ENCODE peak calls at places on chromosomes 13 and 19, in seven cellular contexts. I is pancreas, C is AG09309, O is aorta, T is DMS153, P is ACHN, W is GM03348. G is an unnamed sample.

GRCh38 chr13:35839746-35840273 is 291.4 kb downstream of the DCLK1 start:
- DNase-seq in I (no peak), C (no peak), O (no peak), T (no peak), P (no peak), W (no peak), G (no peak)

GRCh38 chr13:51153527-51153926 is 42.5 kb upstream of the C13orf42 start:
- DNase-seq in I (no peak), C (no peak), O (no peak), T (no peak), P (no peak), W (no peak), G (no peak)

GRCh38 chr19:43781630-43782310 is 997 bp upstream of the KCNN4 start:
- DNase-seq in I (no peak), C (no peak), O (no peak), T (no peak), P (no peak), W (no peak), G (no peak)

GRCh38 chr19:42412223-42412622 is 15.0 kb downstream of the LIPE start:
- DNase-seq in I (no peak), C (no peak), O (peak), T (no peak), P (no peak), W (no peak), G (no peak)

GRCh38 chr19:39943586-39943985 is 9.2 kb upstream of the FCGBP start:
- DNase-seq in I (no peak), C (no peak), O (no peak), T (no peak), P (no peak), W (no peak), G (no peak)

GRCh38 chr19:6362351-6362801 is 1.0 kb downstream of the CLPP start:
- DNase-seq in I (no peak), C (no peak), O (no peak), T (no peak), P (peak), W (no peak), G (no peak)

GRCh38 chr19:737591-738093 is 13.3 kb upstream of the MISP start:
- DNase-seq in I (peak), C (no peak), O (no peak), T (no peak), P (peak), W (peak), G (peak)

GRCh38 chr13:106100261-106100919 is 435.1 kb downstream of the EFNB2 start:
- DNase-seq in I (no peak), C (no peak), O (no peak), T (no peak), P (no peak), W (no peak), G (no peak)

GRCh38 chr19:13401388-13401787 is 104.9 kb downstream of the CACNA1A start:
- DNase-seq in I (no peak), C (no peak), O (no peak), T (no peak), P (peak), W (no peak), G (no peak)

GRCh38 chr19:41299755-41300089 is 10.2 kb upstream of the CCDC97 start:
- DNase-seq in I (no peak), C (no peak), O (peak), T (no peak), P (no peak), W (peak), G (no peak)

GRCh38 chr13:32048816-32049215 is 17.2 kb downstream of the FRY start:
- DNase-seq in I (no peak), C (no peak), O (no peak), T (peak), P (no peak), W (no peak), G (no peak)

GRCh38 chr19:3073931-3074595 is 11.8 kb upstream of the TLE5 start:
- DNase-seq in I (peak), C (no peak), O (no peak), T (no peak), P (no peak), W (no peak), G (no peak)

GRCh38 chr19:7847664-7848063 is 17.6 kb downstream of the EVI5L start:
- DNase-seq in I (no peak), C (no peak), O (no peak), T (no peak), P (no peak), W (no peak), G (no peak)

GRCh38 chr13:66237411-66238062 is 992.6 kb downstream of the PCDH9 start:
- DNase-seq in I (no peak), C (no peak), O (no peak), T (no peak), P (no peak), W (no peak), G (no peak)

GRCh38 chr19:2049741-2050348 is 1.2 kb downstream of the MKNK2 start:
- DNase-seq in I (peak), C (no peak), O (peak), T (no peak), P (peak), W (peak), G (peak)

GRCh38 chr13:110272227-110272626 is 34.7 kb downstream of the COL4A1 start:
- DNase-seq in I (no peak), C (no peak), O (no peak), T (no peak), P (no peak), W (no peak), G (no peak)

GRCh38 chr13:26681036-26681435 is 79.5 kb downstream of the GPR12 start:
- DNase-seq in I (no peak), C (no peak), O (no peak), T (no peak), P (no peak), W (no peak), G (no peak)

GRCh38 chr19:28929026-28929425 is 283.9 kb downstream of the UQCRFS1 start:
- DNase-seq in I (no peak), C (no peak), O (no peak), T (no peak), P (no peak), W (no peak), G (no peak)

GRCh38 chr19:3296446-3296845 is 69.9 kb upstream of the NFIC start:
- DNase-seq in I (no peak), C (no peak), O (no peak), T (no peak), P (no peak), W (no peak), G (no peak)

GRCh38 chr13:91539458-91540156 is 141.2 kb downstream of the GPC5 start:
- DNase-seq in I (no peak), C (no peak), O (no peak), T (no peak), P (no peak), W (no peak), G (no peak)

GRCh38 chr13:33227927-33228644 is 57.5 kb downstream of the STARD13 start:
- DNase-seq in I (no peak), C (no peak), O (no peak), T (no peak), P (no peak), W (no peak), G (no peak)

GRCh38 chr13:73228546-73228945 is 169.7 kb downstream of the KLF5 start:
- DNase-seq in I (no peak), C (no peak), O (no peak), T (no peak), P (peak), W (no peak), G (no peak)

GRCh38 chr19:4278926-4279529 is at the start of gene SHD:
- DNase-seq in I (no peak), C (no peak), O (no peak), T (no peak), P (no peak), W (no peak), G (no peak)

GRCh38 chr13:30366083-30366482 is 56.2 kb upstream of the UBE2L5 start:
- DNase-seq in I (no peak), C (no peak), O (no peak), T (no peak), P (no peak), W (no peak), G (no peak)

GRCh38 chr13:109803822-109804221 is 17.4 kb upstream of the IRS2 start:
- DNase-seq in I (no peak), C (no peak), O (no peak), T (no peak), P (no peak), W (no peak), G (no peak)

GRCh38 chr19:29681422-29682235 is 16.4 kb downstream of the PLEKHF1 start:
- DNase-seq in I (no peak), C (no peak), O (peak), T (no peak), P (no peak), W (peak), G (no peak)

GRCh38 chr19:13920940-13921744 is 15.1 kb downstream of the CC2D1A start:
- DNase-seq in I (no peak), C (no peak), O (no peak), T (no peak), P (peak), W (peak), G (peak)

GRCh38 chr19:45773384-45773783 is 4.3 kb upstream of the SIX5 start:
- DNase-seq in I (peak), C (no peak), O (no peak), T (no peak), P (no peak), W (no peak), G (no peak)

GRCh38 chr13:35163674-35164073 is 221.6 kb downstream of the NBEA start:
- DNase-seq in I (no peak), C (no peak), O (no peak), T (no peak), P (no peak), W (no peak), G (no peak)

GRCh38 chr19:54955356-54955755 is 8.0 kb upstream of the NLRP7 start:
- DNase-seq in I (no peak), C (no peak), O (no peak), T (no peak), P (no peak), W (no peak), G (no peak)

GRCh38 chr19:7257148-7258041 is 36.8 kb downstream of the INSR start:
- DNase-seq in I (peak), C (no peak), O (no peak), T (no peak), P (no peak), W (peak), G (no peak)

GRCh38 chr19:954272-954671 is 28.4 kb downstream of the ARID3A start:
- DNase-seq in I (no peak), C (no peak), O (no peak), T (no peak), P (no peak), W (no peak), G (no peak)

GRCh38 chr19:3857449-3858003 is 11.3 kb downstream of the ZFR2 start:
- DNase-seq in I (no peak), C (no peak), O (no peak), T (peak), P (no peak), W (no peak), G (no peak)

GRCh38 chr13:106372199-106373160 is 163.0 kb downstream of the EFNB2 start:
- DNase-seq in I (no peak), C (peak), O (no peak), T (no peak), P (no peak), W (peak), G (no peak)

GRCh38 chr13:23631676-23632622 is 61.7 kb downstream of the TNFRSF19 start:
- DNase-seq in I (no peak), C (no peak), O (no peak), T (no peak), P (no peak), W (no peak), G (no peak)

GRCh38 chr13:77521595-77522367 is 13.7 kb upstream of the SCEL start:
- DNase-seq in I (peak), C (no peak), O (no peak), T (no peak), P (peak), W (peak), G (no peak)

GRCh38 chr13:106499905-106500304 is 35.6 kb downstream of the EFNB2 start:
- DNase-seq in I (no peak), C (no peak), O (no peak), T (no peak), P (no peak), W (no peak), G (no peak)

GRCh38 chr13:109764474-109765292 is 21.7 kb downstream of the IRS2 start:
- DNase-seq in I (no peak), C (no peak), O (no peak), T (no peak), P (no peak), W (no peak), G (no peak)

GRCh38 chr13:26061947-26062346 is 10.1 kb upstream of the SHISA2 start:
- DNase-seq in I (no peak), C (peak), O (no peak), T (no peak), P (peak), W (peak), G (no peak)